ENCODE peak calls at places on chromosomes 2 and 18, in four cellular contexts. H, A, V and M are unnamed samples.

GRCh38 chr18:74229891-74230290 is 61.9 kb downstream of the CYB5A start:
- DNase-seq in V (no peak), H (no peak), A (no peak), M (no peak)

GRCh38 chr2:127000937-127001336 is 102.2 kb downstream of the TEX51 start:
- DNase-seq in H (peak), A (no peak), V (no peak), M (no peak)

GRCh38 chr2:212135739-212136138 is 402.9 kb downstream of the ERBB4 start:
- DNase-seq in H (peak), A (peak), V (no peak), M (no peak)

GRCh38 chr18:31977270-31977872 is 34.4 kb upstream of the TRAPPC8 start:
- DNase-seq in H (peak), V (no peak), A (peak), M (no peak)

GRCh38 chr2:71453404-71454220 is at the start of gene DYSF:
- DNase-seq in V (peak), A (no peak), H (peak), M (no peak)

GRCh38 chr2:176157499-176158305 is 595 bp downstream of the HOXD3 start:
- DNase-seq in A (peak), V (no peak), H (no peak), M (no peak)

GRCh38 chr2:69185807-69186206 is 172.8 kb downstream of the ANTXR1 start:
- DNase-seq in V (no peak), A (no peak), H (peak), M (no peak)

GRCh38 chr18:77702686-77703085 is 453.0 kb downstream of the GALR1 start:
- DNase-seq in V (no peak), H (peak), A (peak), M (no peak)

GRCh38 chr18:46148810-46149209 is 44.6 kb downstream of the HAUS1 start:
- DNase-seq in H (peak), V (no peak), A (peak), M (no peak)

GRCh38 chr2:138010890-138011289 is 46.6 kb downstream of the HNMT start:
- DNase-seq in H (no peak), V (no peak), A (no peak), M (no peak)

GRCh38 chr2:208175069-208175842 is 11.9 kb upstream of the CRYGA start:
- DNase-seq in H (peak), A (peak), V (peak), M (peak)

GRCh38 chr2:235493775-235494715 is at the start of gene AGAP1:
- DNase-seq in A (peak), H (peak), V (peak), M (no peak)

GRCh38 chr2:66701656-66702055 is 266.7 kb downstream of the MEIS1 start:
- DNase-seq in V (no peak), A (no peak), H (no peak), M (no peak)

GRCh38 chr2:45980161-45980852 is 316.9 kb upstream of the EPAS1 start:
- DNase-seq in V (no peak), H (no peak), A (no peak), M (no peak)

GRCh38 chr2:74317696-74318095 is 25.5 kb downstream of the SLC4A5 start:
- DNase-seq in H (no peak), A (no peak), V (no peak), M (no peak)

GRCh38 chr2:232980683-232981082 is 32.4 kb downstream of the NGEF start:
- DNase-seq in A (peak), H (no peak), V (no peak), M (no peak)

GRCh38 chr18:57624988-57625387 is 3.4 kb upstream of the NARS1 start:
- DNase-seq in H (no peak), V (no peak), A (peak), M (no peak)

GRCh38 chr2:215654177-215654850 is 218.4 kb upstream of the FN1 start:
- DNase-seq in A (no peak), H (peak), V (no peak), M (peak)

GRCh38 chr18:26547302-26548143 is 830 bp downstream of the KCTD1 start:
- DNase-seq in V (peak), A (peak), H (peak), M (peak)

GRCh38 chr2:16617282-16618266 is 48.1 kb downstream of the CYRIA start:
- DNase-seq in H (peak), V (no peak), A (peak), M (no peak)

GRCh38 chr2:176283268-176283667 is 14.0 kb downstream of the MTX2 start:
- DNase-seq in H (peak), V (no peak), A (no peak), M (no peak)

GRCh38 chr2:111972955-111973565 is 74.7 kb downstream of the MERTK start:
- DNase-seq in A (no peak), H (no peak), V (no peak), M (peak)

GRCh38 chr2:216014006-216014405 is 655 bp upstream of the MREG start:
- DNase-seq in H (no peak), A (no peak), V (no peak), M (no peak)

GRCh38 chr2:130300258-130300969 is 42.3 kb upstream of the IMP4 start:
- DNase-seq in A (no peak), H (no peak), V (no peak), M (no peak)

GRCh38 chr2:43609304-43609883 is 13.6 kb upstream of the THADA start:
- DNase-seq in H (peak), A (peak), V (no peak), M (no peak)

GRCh38 chr2:159801925-159802324 is 3.9 kb upstream of the CD302 start:
- DNase-seq in A (no peak), H (no peak), V (no peak), M (no peak)

GRCh38 chr2:181678033-181678586 is 2.2 kb downstream of the NEUROD1 start:
- DNase-seq in V (peak), H (peak), A (peak), M (peak)

GRCh38 chr2:64652231-64653173 is 1.2 kb downstream of the SERTAD2 start:
- DNase-seq in V (peak), H (peak), A (peak), M (no peak)

GRCh38 chr2:240300840-240301239 is 134.6 kb upstream of the GPC1 start:
- DNase-seq in V (no peak), A (no peak), H (no peak), M (no peak)

GRCh38 chr2:120393456-120393855 is 47.5 kb downstream of the INHBB start:
- DNase-seq in H (no peak), V (no peak), A (no peak), M (no peak)

GRCh38 chr2:64104944-64105343 is 39.3 kb downstream of the PELI1 start:
- DNase-seq in H (no peak), V (no peak), A (no peak), M (no peak)

GRCh38 chr2:241507430-241508239 is 749 bp downstream of the STK25 start:
- DNase-seq in V (peak), H (peak), A (peak), M (no peak)
- TF ChIP-seq CTCF in V (no peak), H (no peak), A (no peak), M (peak)

DNA sequence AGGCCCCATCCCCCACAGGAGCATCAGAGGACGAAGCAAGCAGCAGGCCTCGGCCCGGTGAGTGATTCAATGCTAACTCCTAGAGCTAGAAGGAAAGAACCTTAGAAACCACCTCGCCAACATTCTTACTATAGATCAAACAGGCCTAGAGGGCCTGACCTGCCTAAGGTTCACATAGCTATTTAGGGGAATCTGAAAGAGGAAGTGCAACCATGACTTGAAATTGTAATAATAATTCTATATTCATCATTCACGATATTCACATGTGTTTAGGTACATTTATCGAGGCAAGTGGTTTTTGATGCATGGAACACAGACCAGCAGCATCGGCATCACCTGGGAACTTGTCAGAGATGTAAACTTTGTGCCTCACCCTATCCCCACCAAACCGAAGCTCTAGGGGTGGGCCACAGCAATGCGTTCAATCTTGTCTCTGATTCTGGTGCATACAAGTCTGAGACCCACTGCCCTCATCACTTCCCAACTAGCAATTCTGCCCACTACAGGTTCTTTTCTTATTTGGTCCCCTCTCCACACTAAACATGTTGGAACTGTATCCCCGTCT is 78.0 kb upstream of the DNMT3A start:
- DNase-seq in H (no peak), V (no peak), A (no peak), M (no peak)
- H3K4me3 ChIP-seq in H (no peak), V (no peak), A (no peak), M (no peak)

GRCh38 chr2:106638043-106638442 is 150.9 kb downstream of the CD8B2 start:
- DNase-seq in V (no peak), A (peak), H (peak), M (peak)
- TF ChIP-seq CTCF in V (peak), A (peak), H (peak), M (peak)

GRCh38 chr2:25697559-25698341 is 24.4 kb upstream of the DTNB start:
- DNase-seq in H (peak), A (no peak), V (no peak), M (no peak)
- H3K4me3 ChIP-seq in H (peak), A (no peak), V (no peak), M (no peak)

DNA sequence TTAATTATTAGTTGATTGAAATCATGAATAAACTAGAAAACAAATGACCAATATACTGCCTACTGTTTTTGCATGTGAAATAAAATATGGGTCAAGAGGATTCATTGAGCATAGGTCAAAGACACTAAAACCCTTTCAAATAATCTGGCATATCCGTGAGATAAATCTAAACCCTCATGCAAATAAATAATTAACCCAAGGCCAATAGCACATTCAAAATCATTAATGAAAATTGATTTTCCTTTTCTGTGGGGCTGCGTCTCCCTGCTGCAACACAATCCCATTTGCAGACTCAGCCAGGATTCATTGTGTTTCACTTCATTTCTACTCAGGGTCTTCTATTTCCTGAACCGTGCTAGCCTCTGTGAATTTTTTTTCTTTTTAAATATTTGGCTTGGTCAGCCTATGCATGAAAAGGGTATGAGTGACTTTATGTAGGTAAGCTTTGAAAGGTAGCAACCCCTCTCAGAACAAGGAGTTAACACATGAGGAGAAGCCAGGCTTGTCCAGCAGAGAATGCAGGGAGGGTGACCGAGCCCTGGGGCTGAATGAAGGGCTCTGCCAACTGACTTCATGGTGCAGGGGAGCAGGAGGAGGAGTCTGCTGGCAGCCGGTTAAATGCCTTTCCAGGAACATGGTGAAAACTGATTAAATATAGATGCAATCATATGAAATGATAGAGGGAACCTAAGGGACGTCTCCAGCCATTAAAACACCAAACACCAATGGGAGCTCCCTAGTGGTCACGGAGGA is 10.3 kb upstream of the CTAGE1 start:
- DNase-seq in H (no peak), V (no peak), A (no peak), M (no peak)
- TF ChIP-seq CTCF in H (no peak), V (no peak), A (no peak), M (no peak)